ENCODE peak calls at places on chromosomes 6 and 20, in five cellular contexts. One of them, this sample, is unnamed.

GRCh38 chr6:4956625-4957024 is 47.2 kb downstream of the RPP40 start:
- DNase-seq in HCT116: no peak
- DNase-seq in SK-N-SH: no peak
- DNase-seq in HepG2: no peak
- DNase-seq in K562: no peak
- DNase-seq in this sample: no peak

GRCh38 chr6:85110943-85111342 is 338.9 kb upstream of the NT5E start:
- DNase-seq in K562: no peak
- DNase-seq in HepG2: no peak
- DNase-seq in HCT116: no peak
- DNase-seq in SK-N-SH: no peak
- DNase-seq in this sample: no peak

GRCh38 chr6:129104131-129104530 is 221.2 kb downstream of the LAMA2 start:
- DNase-seq in HepG2: no peak
- DNase-seq in HCT116: no peak
- DNase-seq in SK-N-SH: no peak
- DNase-seq in K562: no peak
- DNase-seq in this sample: no peak

GRCh38 chr20:53883098-53883762 is 187.2 kb downstream of the BCAS1 start:
- DNase-seq in K562: no peak
- DNase-seq in HepG2: no peak
- DNase-seq in HCT116: no peak
- DNase-seq in SK-N-SH: no peak
- DNase-seq in this sample: no peak

GRCh38 chr6:26355366-26355765 is 9.6 kb upstream of the BTN3A2 start:
- DNase-seq in HCT116: no peak
- DNase-seq in HepG2: no peak
- DNase-seq in SK-N-SH: no peak
- DNase-seq in K562: no peak
- DNase-seq in this sample: no peak

GRCh38 chr6:84752118-84752850 is 12.1 kb downstream of the TBX18 start:
- DNase-seq in SK-N-SH: no peak
- DNase-seq in K562: no peak
- DNase-seq in HCT116: no peak
- DNase-seq in HepG2: no peak
- DNase-seq in this sample: no peak

GRCh38 chr6:105121981-105122380 is 57.8 kb downstream of the POPDC3 start:
- DNase-seq in HCT116: no peak
- DNase-seq in K562: no peak
- DNase-seq in SK-N-SH: no peak
- DNase-seq in HepG2: no peak
- DNase-seq in this sample: no peak

GRCh38 chr6:113995632-113996031 is 24.7 kb upstream of the HDAC2 start:
- DNase-seq in SK-N-SH: peak
- DNase-seq in K562: no peak
- DNase-seq in HepG2: peak
- DNase-seq in HCT116: peak
- DNase-seq in this sample: no peak

GRCh38 chr20:52103911-52104545 is 87.6 kb downstream of the ZFP64 start:
- DNase-seq in HCT116: no peak
- DNase-seq in K562: no peak
- DNase-seq in HepG2: no peak
- DNase-seq in SK-N-SH: no peak
- DNase-seq in this sample: no peak

GRCh38 chr6:121510568-121511177 is 75.2 kb downstream of the GJA1 start:
- DNase-seq in SK-N-SH: no peak
- DNase-seq in K562: no peak
- DNase-seq in HCT116: no peak
- DNase-seq in HepG2: no peak
- DNase-seq in this sample: no peak

GRCh38 chr6:37871616-37872384 is 52.3 kb downstream of the ZFAND3 start:
- DNase-seq in HCT116: no peak
- DNase-seq in K562: no peak
- DNase-seq in HepG2: no peak
- DNase-seq in SK-N-SH: no peak
- DNase-seq in this sample: no peak

GRCh38 chr20:49775229-49775693 is 37.4 kb upstream of the SLC9A8 start:
- DNase-seq in SK-N-SH: no peak
- DNase-seq in HCT116: peak
- DNase-seq in K562: peak
- DNase-seq in HepG2: peak
- DNase-seq in this sample: no peak

GRCh38 chr20:45312241-45312640 is 4.1 kb upstream of the MATN4 start:
- DNase-seq in SK-N-SH: no peak
- DNase-seq in K562: peak
- DNase-seq in HCT116: no peak
- DNase-seq in HepG2: no peak
- DNase-seq in this sample: no peak

GRCh38 chr6:125445054-125445453 is 143.3 kb upstream of the HDDC2 start:
- DNase-seq in SK-N-SH: no peak
- DNase-seq in HCT116: no peak
- DNase-seq in K562: no peak
- DNase-seq in HepG2: no peak
- DNase-seq in this sample: no peak

GRCh38 chr20:23334111-23334510 is 16.5 kb upstream of the NXT1 start:
- DNase-seq in HepG2: no peak
- DNase-seq in SK-N-SH: no peak
- DNase-seq in HCT116: no peak
- DNase-seq in K562: no peak
- DNase-seq in this sample: no peak

GRCh38 chr20:17612975-17613327 is 43.1 kb downstream of the DSTN start:
- DNase-seq in HepG2: no peak
- DNase-seq in SK-N-SH: peak
- DNase-seq in HCT116: no peak
- DNase-seq in K562: no peak
- DNase-seq in this sample: no peak

GRCh38 chr20:9807176-9807575 is 31.7 kb downstream of the PAK5 start:
- DNase-seq in K562: no peak
- DNase-seq in HCT116: no peak
- DNase-seq in HepG2: no peak
- DNase-seq in SK-N-SH: no peak
- DNase-seq in this sample: no peak

GRCh38 chr6:147287869-147288271 is 83.7 kb downstream of the STXBP5 start:
- DNase-seq in HepG2: no peak
- DNase-seq in K562: no peak
- DNase-seq in HCT116: peak
- DNase-seq in SK-N-SH: no peak
- DNase-seq in this sample: no peak

GRCh38 chr6:2351807-2352431 is 106.5 kb upstream of the GMDS start:
- DNase-seq in SK-N-SH: no peak
- DNase-seq in HepG2: no peak
- DNase-seq in K562: no peak
- DNase-seq in HCT116: no peak
- DNase-seq in this sample: no peak

GRCh38 chr6:169689247-169689646 is 12.6 kb downstream of the WDR27 start:
- DNase-seq in SK-N-SH: no peak
- DNase-seq in HepG2: no peak
- DNase-seq in K562: no peak
- DNase-seq in HCT116: no peak
- DNase-seq in this sample: no peak

GRCh38 chr6:6486595-6486994 is 101.9 kb upstream of the LY86 start:
- DNase-seq in HCT116: no peak
- DNase-seq in HepG2: no peak
- DNase-seq in K562: no peak
- DNase-seq in SK-N-SH: no peak
- DNase-seq in this sample: no peak

GRCh38 chr6:89438248-89438647 is 5.3 kb downstream of the ANKRD6 start:
- DNase-seq in K562: no peak
- DNase-seq in SK-N-SH: no peak
- DNase-seq in HepG2: no peak
- DNase-seq in HCT116: peak
- DNase-seq in this sample: no peak

GRCh38 chr6:39884696-39885095 is 49.6 kb downstream of the MOCS1 start:
- DNase-seq in K562: no peak
- DNase-seq in SK-N-SH: no peak
- DNase-seq in HCT116: no peak
- DNase-seq in HepG2: no peak
- DNase-seq in this sample: no peak

GRCh38 chr6:85591207-85591606 is 2.5 kb downstream of the SNX14 start:
- DNase-seq in K562: no peak
- DNase-seq in HCT116: no peak
- DNase-seq in SK-N-SH: no peak
- DNase-seq in HepG2: no peak
- DNase-seq in this sample: no peak

DNA sequence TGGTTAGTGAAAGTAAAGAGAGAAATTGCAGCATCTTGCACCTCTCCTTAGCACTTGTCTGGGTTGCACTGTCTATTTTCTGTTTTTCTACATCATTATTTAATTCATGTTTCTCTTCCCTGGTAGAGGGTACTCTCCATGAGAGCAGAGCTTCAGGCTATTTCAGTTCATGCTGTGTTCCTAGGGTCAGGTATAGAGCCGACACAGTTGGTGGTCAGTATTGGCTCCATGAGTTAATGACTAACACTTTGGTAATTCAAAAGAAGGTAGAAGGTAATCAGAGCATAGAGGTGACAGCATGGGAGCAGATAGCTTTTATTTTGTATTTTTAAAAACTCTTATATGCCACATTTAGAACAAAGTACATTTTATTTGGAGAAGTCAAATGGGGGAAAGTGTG is 42.7 kb downstream of the RIMS1 start:
- DNase-seq in HCT116: no peak
- DNase-seq in HepG2: no peak
- DNase-seq in SK-N-SH: no peak
- DNase-seq in K562: no peak
- DNase-seq in this sample: no peak
- TF ChIP-seq ZBTB33 in HCT116: no peak
- TF ChIP-seq ZBTB33 in HepG2: no peak
- TF ChIP-seq ZBTB33 in SK-N-SH: no peak
- TF ChIP-seq ZBTB33 in K562: no peak
- TF ChIP-seq ZBTB33 in this sample: no peak

GRCh38 chr6:111361648-111362047 is 121.4 kb downstream of the REV3L start:
- DNase-seq in HepG2: peak
- DNase-seq in K562: peak
- DNase-seq in HCT116: peak
- DNase-seq in SK-N-SH: peak
- DNase-seq in this sample: no peak
- TF ChIP-seq ZBTB33 in HepG2: no peak
- TF ChIP-seq ZBTB33 in K562: no peak
- TF ChIP-seq ZBTB33 in HCT116: no peak
- TF ChIP-seq ZBTB33 in SK-N-SH: no peak
- TF ChIP-seq ZBTB33 in this sample: no peak

GRCh38 chr20:20228351-20228750 is 139.6 kb upstream of the INSM1 start:
- DNase-seq in HepG2: no peak
- DNase-seq in K562: no peak
- DNase-seq in SK-N-SH: no peak
- DNase-seq in HCT116: no peak
- DNase-seq in this sample: no peak
- TF ChIP-seq ZBTB33 in HepG2: no peak
- TF ChIP-seq ZBTB33 in K562: no peak
- TF ChIP-seq ZBTB33 in SK-N-SH: no peak
- TF ChIP-seq ZBTB33 in HCT116: no peak
- TF ChIP-seq ZBTB33 in this sample: no peak

GRCh38 chr20:41148956-41149355 is 11.6 kb downstream of the PLCG1 start:
- DNase-seq in K562: no peak
- DNase-seq in SK-N-SH: no peak
- DNase-seq in HepG2: no peak
- DNase-seq in HCT116: no peak
- DNase-seq in this sample: no peak

GRCh38 chr20:41152108-41152757 is 14.9 kb downstream of the PLCG1 start:
- DNase-seq in K562: no peak
- DNase-seq in SK-N-SH: no peak
- DNase-seq in HCT116: no peak
- DNase-seq in HepG2: no peak
- DNase-seq in this sample: no peak

GRCh38 chr20:41151134-41151869 is 14.0 kb downstream of the PLCG1 start:
- DNase-seq in HepG2: peak
- DNase-seq in SK-N-SH: no peak
- DNase-seq in HCT116: no peak
- DNase-seq in K562: no peak
- DNase-seq in this sample: no peak

GRCh38 chr20:41149679-41150131 is 12.4 kb downstream of the PLCG1 start:
- DNase-seq in HepG2: peak
- DNase-seq in SK-N-SH: no peak
- DNase-seq in K562: peak
- DNase-seq in HCT116: peak
- DNase-seq in this sample: no peak

GRCh38 chr20:41150664-41151063 is 13.3 kb downstream of the PLCG1 start:
- DNase-seq in HCT116: no peak
- DNase-seq in K562: peak
- DNase-seq in SK-N-SH: no peak
- DNase-seq in HepG2: no peak
- DNase-seq in this sample: no peak
- TF ChIP-seq ZBTB33 in HCT116: no peak
- TF ChIP-seq ZBTB33 in K562: no peak
- TF ChIP-seq ZBTB33 in SK-N-SH: no peak
- TF ChIP-seq ZBTB33 in HepG2: no peak
- TF ChIP-seq ZBTB33 in this sample: no peak

DNA sequence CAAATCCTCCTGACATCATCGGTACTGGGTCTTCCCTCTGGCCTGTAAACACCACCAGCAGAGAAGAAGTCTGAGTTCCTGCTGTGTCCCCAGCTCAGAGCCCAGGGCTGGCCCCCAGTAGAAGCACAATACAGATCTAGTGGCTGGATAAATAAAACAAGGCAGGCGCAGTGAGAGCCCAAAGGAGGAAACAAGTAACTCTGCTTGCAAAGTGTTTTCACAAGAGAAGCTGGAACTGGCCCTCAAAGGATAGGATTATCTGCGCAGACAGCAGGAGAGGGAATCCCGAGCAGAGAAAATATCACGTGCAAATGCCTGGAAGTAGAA is 205.1 kb downstream of the ZDHHC14 start:
- DNase-seq in K562: no peak
- DNase-seq in SK-N-SH: no peak
- DNase-seq in HepG2: no peak
- DNase-seq in HCT116: no peak
- DNase-seq in this sample: no peak
- TF ChIP-seq ZBTB33 in K562: no peak
- TF ChIP-seq ZBTB33 in SK-N-SH: no peak
- TF ChIP-seq ZBTB33 in HepG2: no peak
- TF ChIP-seq ZBTB33 in HCT116: no peak
- TF ChIP-seq ZBTB33 in this sample: no peak

This sample was measured in GM12878.